ENCODE peak calls at places on chromosome 13, in five cellular contexts. I is H1, H is mesenchymal stem cell, E is neuronal stem cell, J is H9. P is an unnamed sample.

GRCh38 chr13:113466321-113466836 is 13.1 kb upstream of the ADPRHL1 start:
- DNase-seq in I (no peak), H (peak), E (no peak), J (no peak), P (no peak)

GRCh38 chr13:50537029-50537428 is 306.5 kb downstream of the DLEU7 start:
- DNase-seq in I (no peak), H (no peak), E (no peak), J (no peak), P (no peak)

GRCh38 chr13:114143806-114144605 is 11.6 kb upstream of the RASA3 start:
- DNase-seq in I (no peak), H (no peak), E (no peak), J (peak), P (peak)

GRCh38 chr13:57632276-57633140 is 964 bp downstream of the PCDH17 start:
- DNase-seq in I (no peak), H (no peak), E (no peak), J (peak), P (peak)

GRCh38 chr13:59477011-59477410 is 686.7 kb downstream of the DIAPH3 start:
- DNase-seq in I (no peak), H (no peak), E (no peak), J (no peak), P (no peak)

GRCh38 chr13:97423300-97424045 is 10.5 kb upstream of the RAP2A start:
- DNase-seq in I (no peak), H (no peak), E (no peak), J (no peak), P (no peak)

GRCh38 chr13:102311433-102311796 is 90.4 kb downstream of the FGF14 start:
- DNase-seq in I (no peak), H (no peak), E (no peak), J (no peak), P (no peak)

GRCh38 chr13:67355791-67356190 is 125.7 kb upstream of the PCDH9 start:
- DNase-seq in I (no peak), H (no peak), E (peak), J (no peak), P (no peak)

GRCh38 chr13:46197299-46197975 is 14.3 kb upstream of the LRRC63 start:
- DNase-seq in I (no peak), H (peak), E (no peak), J (no peak), P (no peak)

GRCh38 chr13:43495732-43496131 is 291.0 kb downstream of the ENOX1 start:
- DNase-seq in I (no peak), H (peak), E (no peak), J (no peak), P (no peak)

GRCh38 chr13:44768775-44769578 is 192.8 kb upstream of the TSC22D1 start:
- DNase-seq in I (no peak), H (no peak), E (no peak), J (no peak), P (no peak)

GRCh38 chr13:33235078-33235477 is 50.5 kb downstream of the STARD13 start:
- DNase-seq in I (no peak), H (peak), E (no peak), J (no peak), P (no peak)

GRCh38 chr13:47796816-47797215 is 204.3 kb downstream of the SUCLA2 start:
- DNase-seq in I (no peak), H (no peak), E (no peak), J (no peak), P (no peak)

GRCh38 chr13:80529734-80530133 is 188.8 kb upstream of the SPRY2 start:
- DNase-seq in I (no peak), H (no peak), E (no peak), J (no peak), P (no peak)

GRCh38 chr13:28268800-28269223 is 130.5 kb downstream of the PAN3 start:
- DNase-seq in I (no peak), H (no peak), E (no peak), J (no peak), P (no peak)

GRCh38 chr13:42129033-42129432 is 80.6 kb downstream of the DGKH start:
- DNase-seq in I (no peak), H (no peak), E (no peak), J (no peak), P (no peak)

GRCh38 chr13:36997716-36998427 is 1.3 kb downstream of the ALG5 start:
- DNase-seq in I (no peak), H (no peak), E (no peak), J (no peak), P (no peak)

GRCh38 chr13:47463726-47464125 is 537.3 kb downstream of the SUCLA2 start:
- DNase-seq in I (no peak), H (peak), E (no peak), J (peak), P (peak)

GRCh38 chr13:113774177-113775107 is 15.4 kb downstream of the TMEM255B start:
- DNase-seq in I (no peak), H (peak), E (no peak), J (no peak), P (no peak)

GRCh38 chr13:48976677-48977625 is 1.2 kb downstream of the FNDC3A start:
- DNase-seq in I (no peak), H (peak), E (no peak), J (no peak), P (no peak)

GRCh38 chr13:95541911-95542484 is 10.5 kb upstream of the CLDN10 start:
- DNase-seq in I (no peak), H (no peak), E (no peak), J (no peak), P (no peak)

GRCh38 chr13:24631922-24632321 is 48.3 kb upstream of the ATP12A start:
- DNase-seq in I (no peak), H (no peak), E (no peak), J (no peak), P (no peak)

GRCh38 chr13:41061075-41061913 is at the start of gene WBP4:
- DNase-seq in I (peak), H (peak), E (peak), J (peak), P (peak)
- H2BK120ac ChIP-seq in I (peak), H (peak), E (peak), J (no peak), P (no peak)

GRCh38 chr13:104314926-104315535 is 1248.8 kb upstream of the SLC10A2 start:
- DNase-seq in I (no peak), H (no peak), E (no peak), J (no peak), P (no peak)
- H2BK120ac ChIP-seq in I (no peak), H (no peak), E (no peak), J (no peak), P (no peak)

GRCh38 chr13:99150575-99151370 is 49.9 kb upstream of the UBAC2 start:
- DNase-seq in I (no peak), H (peak), E (no peak), J (no peak), P (no peak)
- H2BK120ac ChIP-seq in I (no peak), H (no peak), E (no peak), J (no peak), P (no peak)

GRCh38 chr13:63609574-63609973 is 2193.9 kb upstream of the PCDH20 start:
- DNase-seq in I (no peak), H (no peak), E (no peak), J (no peak), P (no peak)

GRCh38 chr13:63605403-63605802 is 2189.8 kb upstream of the PCDH20 start:
- DNase-seq in I (no peak), H (no peak), E (no peak), J (no peak), P (no peak)

GRCh38 chr13:63607153-63607552 is 2191.5 kb upstream of the PCDH20 start:
- DNase-seq in I (no peak), H (no peak), E (no peak), J (no peak), P (no peak)

GRCh38 chr13:63605962-63606361 is 2190.3 kb upstream of the PCDH20 start:
- DNase-seq in I (no peak), H (no peak), E (no peak), J (no peak), P (peak)
- H2BK120ac ChIP-seq in I (no peak), H (no peak), E (no peak), J (no peak), P (no peak)

GRCh38 chr13:22107549-22107948 is 436.7 kb downstream of the FGF9 start:
- DNase-seq in I (no peak), H (no peak), E (no peak), J (no peak), P (no peak)
- H2BK120ac ChIP-seq in I (no peak), H (no peak), E (no peak), J (no peak), P (no peak)

DNA sequence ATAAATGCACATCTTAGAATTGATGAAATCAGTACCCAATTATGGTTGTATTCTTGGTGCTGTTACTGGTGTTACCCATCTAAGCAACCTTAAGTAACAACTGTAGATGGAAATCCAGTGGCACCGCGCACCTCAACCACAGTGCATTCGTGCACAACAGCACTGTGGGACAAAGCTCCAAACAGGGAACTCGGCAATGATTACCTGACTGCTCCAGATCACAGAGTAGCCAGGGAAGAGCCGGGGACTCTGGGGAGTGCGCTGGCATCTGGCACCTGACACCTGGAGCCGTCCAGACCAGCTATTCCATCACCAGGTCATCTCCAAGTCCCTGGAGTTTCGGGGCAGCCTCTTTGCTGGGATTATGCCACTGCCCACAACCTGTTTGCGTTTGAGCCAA is 62.0 kb downstream of the COL4A1 start:
- DNase-seq in I (no peak), H (no peak), E (no peak), J (no peak), P (no peak)
- H2BK120ac ChIP-seq in I (no peak), H (no peak), E (no peak), J (no peak), P (no peak)

P was measured in mesendoderm.